ENCODE peak calls at places on chromosome 20, in four cellular contexts. R, S, B and D are unnamed samples.

GRCh38 chr20:62999580-62999979 is 7.2 kb downstream of the BHLHE23 start:
- DNase-seq in B (no peak), R (no peak), S (no peak), D (no peak)

GRCh38 chr20:18310592-18310991 is 22.3 kb downstream of the ZNF133 start:
- DNase-seq in R (no peak), B (no peak), S (no peak), D (no peak)

GRCh38 chr20:57600324-57601210 is 19.7 kb downstream of the ZBP1 start:
- DNase-seq in S (no peak), B (no peak), R (no peak), D (peak)

GRCh38 chr20:62200491-62201172 is 17.8 kb downstream of the MTG2 start:
- DNase-seq in R (no peak), S (no peak), B (no peak), D (peak)

GRCh38 chr20:38143646-38144554 is 21.2 kb downstream of the TGM2 start:
- DNase-seq in R (no peak), S (no peak), B (no peak), D (peak)

GRCh38 chr20:1037039-1037438 is 34.9 kb upstream of the RSPO4 start:
- DNase-seq in R (no peak), B (no peak), S (no peak), D (no peak)

GRCh38 chr20:46715292-46715756 is 5.9 kb downstream of the SLC2A10 start:
- DNase-seq in B (no peak), R (peak), S (no peak), D (peak)

GRCh38 chr20:59945731-59946130 is 5.5 kb downstream of the FAM217B start:
- DNase-seq in R (no peak), S (no peak), B (no peak), D (no peak)

GRCh38 chr20:19692100-19692499 is 66.0 kb upstream of the RIN2 start:
- DNase-seq in B (no peak), R (no peak), S (no peak), D (no peak)

GRCh38 chr20:10940941-10941340 is 267.1 kb upstream of the JAG1 start:
- DNase-seq in S (no peak), B (no peak), R (no peak), D (no peak)

GRCh38 chr20:57909763-57910331 is 200.0 kb upstream of the PMEPA1 start:
- DNase-seq in S (no peak), R (no peak), B (no peak), D (no peak)

GRCh38 chr20:346640-347316 is at the start of gene NRSN2:
- DNase-seq in B (peak), S (no peak), R (peak), D (peak)

GRCh38 chr20:61599061-61599930 is 347.2 kb downstream of the CDH4 start:
- DNase-seq in S (no peak), B (no peak), R (no peak), D (peak)

GRCh38 chr20:47456952-47457724 is 44.5 kb upstream of the NCOA3 start:
- DNase-seq in R (no peak), S (no peak), B (no peak), D (peak)

GRCh38 chr20:16714242-16714641 is 15.6 kb upstream of the SNRPB2 start:
- DNase-seq in S (no peak), R (no peak), B (no peak), D (no peak)

GRCh38 chr20:45368221-45368980 is 5.4 kb downstream of the SYS1 start:
- DNase-seq in R (no peak), S (peak), B (no peak), D (no peak)

GRCh38 chr20:57996936-57997629 is 231.4 kb downstream of the ANKRD60 start:
- DNase-seq in S (no peak), R (no peak), B (no peak), D (no peak)

GRCh38 chr20:53884859-53885654 is 185.3 kb downstream of the BCAS1 start:
- DNase-seq in B (no peak), R (no peak), S (no peak), D (no peak)

GRCh38 chr20:23366384-23366783 is 4.4 kb downstream of the GZF1 start:
- DNase-seq in S (peak), B (no peak), R (no peak), D (no peak)

GRCh38 chr20:15900443-15900842 is 672.8 kb downstream of the KIF16B start:
- DNase-seq in S (no peak), B (no peak), R (no peak), D (no peak)

GRCh38 chr20:1185781-1186334 is 1.1 kb upstream of the TMEM74B start:
- DNase-seq in B (no peak), R (no peak), S (peak), D (no peak)

GRCh38 chr20:9878096-9878495 is 39.2 kb upstream of the PAK5 start:
- DNase-seq in B (no peak), S (no peak), R (no peak), D (no peak)

GRCh38 chr20:11454966-11455799 is 462.5 kb upstream of the BTBD3 start:
- DNase-seq in S (no peak), R (no peak), B (no peak), D (no peak)

GRCh38 chr20:24586523-24586840 is 117.1 kb downstream of the SYNDIG1 start:
- DNase-seq in B (no peak), R (no peak), S (no peak), D (no peak)

GRCh38 chr20:17828598-17829144 is 128.9 kb downstream of the BANF2 start:
- DNase-seq in R (peak), S (no peak), B (no peak), D (no peak)

DNA sequence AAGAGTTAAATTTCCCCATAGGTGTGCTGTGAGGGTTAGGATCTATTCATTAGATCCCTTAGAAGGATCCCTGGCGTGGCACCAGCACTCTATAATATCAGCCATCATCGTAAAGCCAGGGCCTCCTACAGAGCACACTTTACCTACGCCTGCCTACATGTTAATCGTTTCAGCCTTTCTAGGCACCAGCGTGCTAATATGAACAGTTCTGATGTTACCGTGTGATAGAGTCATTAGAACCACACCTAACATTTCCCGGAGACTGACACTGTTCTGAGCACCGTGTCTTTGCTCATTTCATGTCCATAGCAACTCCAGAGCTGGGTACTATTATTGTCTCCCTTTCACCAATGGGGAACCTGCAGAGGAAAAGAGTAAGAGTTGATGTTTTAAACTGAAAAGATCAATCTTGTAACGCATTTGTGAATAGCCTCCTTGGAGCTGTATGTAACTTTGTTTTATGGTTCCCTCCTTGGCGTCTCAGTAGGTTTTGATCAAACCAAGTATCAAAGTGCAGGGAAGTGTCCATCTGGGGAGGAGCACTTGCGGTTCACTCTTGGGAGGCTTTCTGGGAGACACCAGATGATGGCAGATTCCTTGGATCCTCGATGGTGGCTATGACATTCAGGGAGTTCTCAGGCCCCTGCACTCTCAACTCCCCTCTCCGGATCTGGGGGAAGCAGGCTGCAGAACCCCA is 73.8 kb upstream of the KCNG1 start:
- DNase-seq in S (no peak), B (no peak), R (no peak), D (no peak)
- H3K27ac ChIP-seq in S (no peak), B (no peak), R (no peak), D (no peak)

GRCh38 chr20:36861625-36861874 is 14.4 kb upstream of the TLDC2 start:
- DNase-seq in R (peak), S (no peak), B (no peak), D (no peak)

GRCh38 chr20:36860811-36861624 is 14.9 kb upstream of the TLDC2 start:
- DNase-seq in B (no peak), S (no peak), R (no peak), D (no peak)

GRCh38 chr20:36859282-36859555 is 16.7 kb upstream of the TLDC2 start:
- DNase-seq in R (no peak), B (no peak), S (no peak), D (no peak)

GRCh38 chr20:36859700-36860330 is 16.1 kb upstream of the TLDC2 start:
- DNase-seq in R (no peak), S (no peak), B (no peak), D (no peak)

GRCh38 chr20:36860339-36860738 is 15.6 kb upstream of the TLDC2 start:
- DNase-seq in R (no peak), S (no peak), B (no peak), D (no peak)
- H3K27ac ChIP-seq in R (peak), S (no peak), B (peak), D (no peak)

GRCh38 chr20:35714127-35714526 is 14.9 kb downstream of the ROMO1 start:
- DNase-seq in S (no peak), R (no peak), B (no peak), D (no peak)
- H3K27ac ChIP-seq in S (no peak), R (no peak), B (no peak), D (no peak)

GRCh38 chr20:32365560-32365959 is 7.4 kb downstream of the ASXL1 start:
- DNase-seq in S (no peak), B (no peak), R (no peak), D (no peak)

GRCh38 chr20:32366380-32366779 is 8.2 kb downstream of the ASXL1 start:
- DNase-seq in R (no peak), S (no peak), B (no peak), D (no peak)

GRCh38 chr20:32370897-32371296 is 12.8 kb downstream of the ASXL1 start:
- DNase-seq in B (no peak), R (no peak), S (no peak), D (no peak)

GRCh38 chr20:32368930-32369329 is 10.8 kb downstream of the ASXL1 start:
- DNase-seq in R (no peak), B (no peak), S (peak), D (no peak)

GRCh38 chr20:32368323-32368722 is 10.2 kb downstream of the ASXL1 start:
- DNase-seq in R (no peak), B (no peak), S (no peak), D (no peak)
- H3K27ac ChIP-seq in R (no peak), B (no peak), S (peak), D (no peak)

GRCh38 chr20:56420940-56421688 is 9.1 kb downstream of the CASS4 start:
- DNase-seq in R (no peak), B (no peak), S (no peak), D (no peak)

GRCh38 chr20:56422824-56423189 is 10.7 kb downstream of the CASS4 start:
- DNase-seq in B (no peak), R (no peak), S (no peak), D (no peak)

GRCh38 chr20:56424931-56425330 is 12.9 kb downstream of the CASS4 start:
- DNase-seq in R (no peak), S (no peak), B (no peak), D (no peak)

GRCh38 chr20:56420028-56420427 is 8.0 kb downstream of the CASS4 start:
- DNase-seq in R (no peak), S (no peak), B (no peak), D (no peak)

GRCh38 chr20:56422131-56422823 is 10.2 kb downstream of the CASS4 start:
- DNase-seq in B (no peak), S (no peak), R (no peak), D (no peak)
- H3K27ac ChIP-seq in B (no peak), S (no peak), R (no peak), D (no peak)